ENCODE peak calls at places on chromosomes 3 and 15, in four cellular contexts. M, Q, A and X are unnamed samples.

GRCh38 chr3:152382312-152383135 is 113.8 kb downstream of the MBNL1 start:
- DNase-seq in M (no peak), Q (peak; percentile 55), A (no peak), X (no peak)

GRCh38 chr3:42823351-42823750 is 14.1 kb downstream of the ACKR2 start:
- DNase-seq in M (no peak), Q (no peak), A (no peak), X (no peak)

GRCh38 chr3:95595416-95596075 is 1218.8 kb upstream of the EPHA6 start:
- DNase-seq in M (no peak), Q (no peak), A (no peak), X (no peak)

GRCh38 chr3:114659109-114660081 is 365.6 kb downstream of the TIGIT start:
- DNase-seq in M (no peak), Q (peak; percentile 27), A (no peak), X (no peak)

GRCh38 chr3:178996399-178996798 is 75.2 kb downstream of the ZMAT3 start:
- DNase-seq in M (no peak), Q (no peak), A (no peak), X (no peak)

GRCh38 chr3:101811875-101812274 is 32.9 kb downstream of the NXPE3 start:
- DNase-seq in M (no peak), Q (no peak), A (no peak), X (no peak)

GRCh38 chr15:83720466-83720865 is 66.5 kb downstream of the ADAMTSL3 start:
- DNase-seq in M (no peak), Q (no peak), A (no peak), X (no peak)

GRCh38 chr3:172103724-172104123 is 64.3 kb downstream of the FNDC3B start:
- DNase-seq in M (no peak), Q (peak; percentile 69), A (no peak), X (no peak)

GRCh38 chr15:28105793-28106192 is 6.7 kb upstream of the OCA2 start:
- DNase-seq in M (no peak), Q (no peak), A (no peak), X (no peak)

GRCh38 chr3:70824078-70824477 is 511.6 kb upstream of the MDFIC2 start:
- DNase-seq in M (no peak), Q (peak; percentile 20), A (no peak), X (no peak)

GRCh38 chr3:70824785-70825184 is 512.3 kb upstream of the MDFIC2 start:
- DNase-seq in M (no peak), Q (peak; percentile 61), A (no peak), X (no peak)

GRCh38 chr3:70821602-70822001 is 509.2 kb upstream of the MDFIC2 start:
- DNase-seq in M (no peak), Q (no peak), A (no peak), X (no peak)

GRCh38 chr3:70822777-70823176 is 510.3 kb upstream of the MDFIC2 start:
- DNase-seq in M (no peak), Q (no peak), A (no peak), X (no peak)

GRCh38 chr3:70823622-70824021 is 511.2 kb upstream of the MDFIC2 start:
- DNase-seq in M (no peak), Q (no peak), A (no peak), X (no peak)
- H3K27ac ChIP-seq in M (no peak overlapping the region), Q (no peak overlapping the region), A (no peak overlapping the region), X (no peak overlapping the region)

GRCh38 chr3:71791634-71792033 is 6.7 kb upstream of the PROK2 start:
- DNase-seq in M (no peak), Q (no peak), A (no peak), X (no peak)
- H3K27me3 ChIP-seq in M (no peaks in the 10 kb centered on the region), Q (peaks cover 11% of the 10 kb centered on the region), A (peaks cover 17% of the 10 kb centered on the region), X (peaks cover 3% of the 10 kb centered on the region)

DNA sequence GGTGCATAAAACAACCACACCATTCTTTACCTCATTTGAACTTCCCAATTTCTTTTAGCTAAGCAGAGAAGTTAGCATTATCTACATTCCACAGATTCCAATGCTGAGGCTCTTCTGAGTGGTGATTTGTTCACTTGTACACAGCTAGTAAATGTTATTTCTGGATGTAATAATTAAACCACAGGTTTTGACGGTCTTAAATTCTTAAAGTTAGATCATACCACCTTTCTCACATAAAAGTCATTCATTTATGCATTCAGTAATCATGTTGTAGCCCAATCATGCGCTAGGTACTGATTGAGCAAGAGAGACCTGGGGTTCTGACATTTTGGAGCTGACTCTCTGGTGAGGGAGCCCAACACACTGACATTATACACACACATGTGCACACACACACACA is 102.5 kb downstream of the SST start:
- DNase-seq in M (no peak), Q (peak; percentile 88), A (peak; percentile 78), X (no peak)
- H3K27ac ChIP-seq in M (no peak overlapping the region), Q (peak overlapping the region; percentile 13), A (peak overlapping the region; percentile 86), X (no peak overlapping the region)

GRCh38 chr3:10974746-10975375 is 17.7 kb upstream of the SLC6A1 start:
- DNase-seq in M (no peak), Q (no peak), A (no peak), X (no peak)
- H3K27me3 ChIP-seq in M (no peaks in the 10 kb centered on the region), Q (peaks cover 16% of the 10 kb centered on the region), A (peaks cover 4% of the 10 kb centered on the region), X (no peaks in the 10 kb centered on the region)